ENCODE peak calls at places on chromosomes 13 and 19, in ten cellular contexts. One of them, this sample, is unnamed.
A peak's percentile ranks its signal among the peaks of the same experiment; 100 is the strongest.

GRCh38 chr19:20503536-20503935 is 62.0 kb downstream of the ZNF737 start:
- DNase-seq in ovary: no peak
- DNase-seq in fibroblast of the aortic adventitia: peak; percentile 8
- DNase-seq in foreskin fibroblast: peak; percentile 31
- DNase-seq in fibroblast of mammary gland: peak; percentile 58
- DNase-seq in stimulated activated CD4-positive, alpha-beta T cell treated with anti-CD3 and anti-CD28 coated beads, Interleukin-1b, Interleukin-23, amount 100 ng/mL, for 4 hours: no peak
- DNase-seq in mesothelial cell of epicardium: no peak
- DNase-seq in activated B cell treated with CpG ODN at 0.5 μM for 24 hours: no peak
- DNase-seq in NCI-H1417: no peak
- DNase-seq in cardiac fibroblast: peak; percentile 19
- DNase-seq in this sample: no peak

GRCh38 chr13:23510979-23511735 is 59.1 kb upstream of the TNFRSF19 start:
- DNase-seq in ovary: no peak
- DNase-seq in fibroblast of the aortic adventitia: no peak
- DNase-seq in foreskin fibroblast: peak; percentile 54
- DNase-seq in fibroblast of mammary gland: peak; percentile 50
- DNase-seq in stimulated activated CD4-positive, alpha-beta T cell treated with anti-CD3 and anti-CD28 coated beads, Interleukin-1b, Interleukin-23, amount 100 ng/mL, for 4 hours: no peak
- DNase-seq in mesothelial cell of epicardium: no peak
- DNase-seq in activated B cell treated with CpG ODN at 0.5 μM for 24 hours: no peak
- DNase-seq in NCI-H1417: no peak
- DNase-seq in cardiac fibroblast: peak; percentile 43
- DNase-seq in this sample: no peak

GRCh38 chr19:1255186-1256161 is 7.1 kb downstream of the MIDN start:
- DNase-seq in ovary: no peak
- DNase-seq in fibroblast of the aortic adventitia: no peak
- DNase-seq in foreskin fibroblast: peak; percentile 38
- DNase-seq in fibroblast of mammary gland: no peak
- DNase-seq in stimulated activated CD4-positive, alpha-beta T cell treated with anti-CD3 and anti-CD28 coated beads, Interleukin-1b, Interleukin-23, amount 100 ng/mL, for 4 hours: no peak
- DNase-seq in mesothelial cell of epicardium: no peak
- DNase-seq in activated B cell treated with CpG ODN at 0.5 μM for 24 hours: no peak
- DNase-seq in NCI-H1417: no peak
- DNase-seq in cardiac fibroblast: no peak
- DNase-seq in this sample: no peak

GRCh38 chr19:40831502-40832430 is 18.5 kb downstream of the CYP2A6 start:
- DNase-seq in ovary: peak; percentile 19
- DNase-seq in fibroblast of the aortic adventitia: peak; percentile 98
- DNase-seq in foreskin fibroblast: peak; percentile 98
- DNase-seq in fibroblast of mammary gland: peak; percentile 99
- DNase-seq in stimulated activated CD4-positive, alpha-beta T cell treated with anti-CD3 and anti-CD28 coated beads, Interleukin-1b, Interleukin-23, amount 100 ng/mL, for 4 hours: no peak
- DNase-seq in mesothelial cell of epicardium: no peak
- DNase-seq in activated B cell treated with CpG ODN at 0.5 μM for 24 hours: no peak
- DNase-seq in NCI-H1417: no peak
- DNase-seq in cardiac fibroblast: peak; percentile 96
- DNase-seq in this sample: no peak

GRCh38 chr13:100024023-100024422 is 42.4 kb downstream of the ZIC2 start:
- DNase-seq in ovary: no peak
- DNase-seq in fibroblast of the aortic adventitia: no peak
- DNase-seq in foreskin fibroblast: no peak
- DNase-seq in fibroblast of mammary gland: no peak
- DNase-seq in stimulated activated CD4-positive, alpha-beta T cell treated with anti-CD3 and anti-CD28 coated beads, Interleukin-1b, Interleukin-23, amount 100 ng/mL, for 4 hours: no peak
- DNase-seq in mesothelial cell of epicardium: no peak
- DNase-seq in activated B cell treated with CpG ODN at 0.5 μM for 24 hours: no peak
- DNase-seq in NCI-H1417: no peak
- DNase-seq in cardiac fibroblast: no peak
- DNase-seq in this sample: no peak

GRCh38 chr13:109509154-109509905 is 277.1 kb downstream of the IRS2 start:
- DNase-seq in ovary: no peak
- DNase-seq in fibroblast of the aortic adventitia: peak; percentile 1
- DNase-seq in foreskin fibroblast: peak; percentile 86
- DNase-seq in fibroblast of mammary gland: peak; percentile 87
- DNase-seq in stimulated activated CD4-positive, alpha-beta T cell treated with anti-CD3 and anti-CD28 coated beads, Interleukin-1b, Interleukin-23, amount 100 ng/mL, for 4 hours: no peak
- DNase-seq in mesothelial cell of epicardium: no peak
- DNase-seq in activated B cell treated with CpG ODN at 0.5 μM for 24 hours: no peak
- DNase-seq in NCI-H1417: no peak
- DNase-seq in cardiac fibroblast: peak; percentile 38
- DNase-seq in this sample: no peak

GRCh38 chr19:4338441-4339350 is at the start of gene STAP2:
- DNase-seq in ovary: peak; percentile 58
- DNase-seq in fibroblast of the aortic adventitia: no peak
- DNase-seq in foreskin fibroblast: peak; percentile 21
- DNase-seq in fibroblast of mammary gland: no peak
- DNase-seq in stimulated activated CD4-positive, alpha-beta T cell treated with anti-CD3 and anti-CD28 coated beads, Interleukin-1b, Interleukin-23, amount 100 ng/mL, for 4 hours: no peak
- DNase-seq in mesothelial cell of epicardium: peak; percentile 69
- DNase-seq in activated B cell treated with CpG ODN at 0.5 μM for 24 hours: no peak
- DNase-seq in NCI-H1417: no peak
- DNase-seq in cardiac fibroblast: no peak
- DNase-seq in this sample: no peak

GRCh38 chr13:57716295-57716694 is 84.8 kb downstream of the PCDH17 start:
- DNase-seq in ovary: no peak
- DNase-seq in fibroblast of the aortic adventitia: no peak
- DNase-seq in foreskin fibroblast: no peak
- DNase-seq in fibroblast of mammary gland: no peak
- DNase-seq in stimulated activated CD4-positive, alpha-beta T cell treated with anti-CD3 and anti-CD28 coated beads, Interleukin-1b, Interleukin-23, amount 100 ng/mL, for 4 hours: no peak
- DNase-seq in mesothelial cell of epicardium: no peak
- DNase-seq in activated B cell treated with CpG ODN at 0.5 μM for 24 hours: no peak
- DNase-seq in NCI-H1417: no peak
- DNase-seq in cardiac fibroblast: no peak
- DNase-seq in this sample: no peak

GRCh38 chr13:71759506-71760225 is 107.3 kb downstream of the DACH1 start:
- DNase-seq in ovary: no peak
- DNase-seq in fibroblast of the aortic adventitia: no peak
- DNase-seq in foreskin fibroblast: no peak
- DNase-seq in fibroblast of mammary gland: no peak
- DNase-seq in stimulated activated CD4-positive, alpha-beta T cell treated with anti-CD3 and anti-CD28 coated beads, Interleukin-1b, Interleukin-23, amount 100 ng/mL, for 4 hours: no peak
- DNase-seq in mesothelial cell of epicardium: no peak
- DNase-seq in activated B cell treated with CpG ODN at 0.5 μM for 24 hours: no peak
- DNase-seq in NCI-H1417: no peak
- DNase-seq in cardiac fibroblast: no peak
- DNase-seq in this sample: no peak

GRCh38 chr19:16594681-16595091 is 22.5 kb upstream of the SLC35E1 start:
- DNase-seq in ovary: no peak
- DNase-seq in fibroblast of the aortic adventitia: no peak
- DNase-seq in foreskin fibroblast: no peak
- DNase-seq in fibroblast of mammary gland: no peak
- DNase-seq in stimulated activated CD4-positive, alpha-beta T cell treated with anti-CD3 and anti-CD28 coated beads, Interleukin-1b, Interleukin-23, amount 100 ng/mL, for 4 hours: no peak
- DNase-seq in mesothelial cell of epicardium: no peak
- DNase-seq in activated B cell treated with CpG ODN at 0.5 μM for 24 hours: no peak
- DNase-seq in NCI-H1417: no peak
- DNase-seq in cardiac fibroblast: no peak
- DNase-seq in this sample: no peak

GRCh38 chr13:24251525-24251924 is 57.9 kb upstream of the C1QTNF9 start:
- DNase-seq in ovary: no peak
- DNase-seq in fibroblast of the aortic adventitia: no peak
- DNase-seq in foreskin fibroblast: no peak
- DNase-seq in fibroblast of mammary gland: no peak
- DNase-seq in stimulated activated CD4-positive, alpha-beta T cell treated with anti-CD3 and anti-CD28 coated beads, Interleukin-1b, Interleukin-23, amount 100 ng/mL, for 4 hours: peak; percentile 53
- DNase-seq in mesothelial cell of epicardium: no peak
- DNase-seq in activated B cell treated with CpG ODN at 0.5 μM for 24 hours: no peak
- DNase-seq in NCI-H1417: no peak
- DNase-seq in cardiac fibroblast: no peak
- DNase-seq in this sample: peak; percentile 54

GRCh38 chr13:30002577-30002976 is 152.2 kb upstream of the UBL3 start:
- DNase-seq in ovary: no peak
- DNase-seq in fibroblast of the aortic adventitia: peak; percentile 89
- DNase-seq in foreskin fibroblast: peak; percentile 77
- DNase-seq in fibroblast of mammary gland: peak; percentile 90
- DNase-seq in stimulated activated CD4-positive, alpha-beta T cell treated with anti-CD3 and anti-CD28 coated beads, Interleukin-1b, Interleukin-23, amount 100 ng/mL, for 4 hours: no peak
- DNase-seq in mesothelial cell of epicardium: no peak
- DNase-seq in activated B cell treated with CpG ODN at 0.5 μM for 24 hours: no peak
- DNase-seq in NCI-H1417: no peak
- DNase-seq in cardiac fibroblast: peak; percentile 33
- DNase-seq in this sample: no peak

GRCh38 chr19:51681286-51681956 is 11.7 kb upstream of the SPACA6 start:
- DNase-seq in ovary: no peak
- DNase-seq in fibroblast of the aortic adventitia: no peak
- DNase-seq in foreskin fibroblast: peak; percentile 45
- DNase-seq in fibroblast of mammary gland: no peak
- DNase-seq in stimulated activated CD4-positive, alpha-beta T cell treated with anti-CD3 and anti-CD28 coated beads, Interleukin-1b, Interleukin-23, amount 100 ng/mL, for 4 hours: no peak
- DNase-seq in mesothelial cell of epicardium: no peak
- DNase-seq in activated B cell treated with CpG ODN at 0.5 μM for 24 hours: no peak
- DNase-seq in NCI-H1417: no peak
- DNase-seq in cardiac fibroblast: peak; percentile 50
- DNase-seq in this sample: no peak

GRCh38 chr13:87982436-87982835 is 311.3 kb downstream of the SLITRK5 start:
- DNase-seq in ovary: no peak
- DNase-seq in fibroblast of the aortic adventitia: no peak
- DNase-seq in foreskin fibroblast: no peak
- DNase-seq in fibroblast of mammary gland: no peak
- DNase-seq in stimulated activated CD4-positive, alpha-beta T cell treated with anti-CD3 and anti-CD28 coated beads, Interleukin-1b, Interleukin-23, amount 100 ng/mL, for 4 hours: no peak
- DNase-seq in mesothelial cell of epicardium: no peak
- DNase-seq in activated B cell treated with CpG ODN at 0.5 μM for 24 hours: no peak
- DNase-seq in NCI-H1417: no peak
- DNase-seq in cardiac fibroblast: no peak
- DNase-seq in this sample: no peak

GRCh38 chr19:2032296-2032941 is 16.9 kb upstream of the BTBD2 start:
- DNase-seq in ovary: peak; percentile 91
- DNase-seq in fibroblast of the aortic adventitia: peak; percentile 77
- DNase-seq in foreskin fibroblast: peak; percentile 97
- DNase-seq in fibroblast of mammary gland: peak; percentile 88
- DNase-seq in stimulated activated CD4-positive, alpha-beta T cell treated with anti-CD3 and anti-CD28 coated beads, Interleukin-1b, Interleukin-23, amount 100 ng/mL, for 4 hours: no peak
- DNase-seq in mesothelial cell of epicardium: no peak
- DNase-seq in activated B cell treated with CpG ODN at 0.5 μM for 24 hours: no peak
- DNase-seq in NCI-H1417: peak; percentile 79
- DNase-seq in cardiac fibroblast: peak; percentile 93
- DNase-seq in this sample: peak; percentile 98

GRCh38 chr13:39665763-39666162 is 10.3 kb downstream of the COG6 start:
- DNase-seq in ovary: no peak
- DNase-seq in fibroblast of the aortic adventitia: no peak
- DNase-seq in foreskin fibroblast: no peak
- DNase-seq in fibroblast of mammary gland: no peak
- DNase-seq in stimulated activated CD4-positive, alpha-beta T cell treated with anti-CD3 and anti-CD28 coated beads, Interleukin-1b, Interleukin-23, amount 100 ng/mL, for 4 hours: no peak
- DNase-seq in mesothelial cell of epicardium: no peak
- DNase-seq in activated B cell treated with CpG ODN at 0.5 μM for 24 hours: no peak
- DNase-seq in NCI-H1417: no peak
- DNase-seq in cardiac fibroblast: no peak
- DNase-seq in this sample: no peak

GRCh38 chr19:46620267-46620666 is 4.6 kb downstream of the PTGIR start:
- DNase-seq in ovary: no peak
- DNase-seq in fibroblast of the aortic adventitia: no peak
- DNase-seq in foreskin fibroblast: no peak
- DNase-seq in fibroblast of mammary gland: no peak
- DNase-seq in stimulated activated CD4-positive, alpha-beta T cell treated with anti-CD3 and anti-CD28 coated beads, Interleukin-1b, Interleukin-23, amount 100 ng/mL, for 4 hours: no peak
- DNase-seq in mesothelial cell of epicardium: no peak
- DNase-seq in activated B cell treated with CpG ODN at 0.5 μM for 24 hours: no peak
- DNase-seq in NCI-H1417: no peak
- DNase-seq in cardiac fibroblast: no peak
- DNase-seq in this sample: no peak

GRCh38 chr13:32125746-32126145 is 94.2 kb downstream of the FRY start:
- DNase-seq in ovary: no peak
- DNase-seq in fibroblast of the aortic adventitia: peak; percentile 73
- DNase-seq in foreskin fibroblast: peak; percentile 47
- DNase-seq in fibroblast of mammary gland: no peak
- DNase-seq in stimulated activated CD4-positive, alpha-beta T cell treated with anti-CD3 and anti-CD28 coated beads, Interleukin-1b, Interleukin-23, amount 100 ng/mL, for 4 hours: no peak
- DNase-seq in mesothelial cell of epicardium: no peak
- DNase-seq in activated B cell treated with CpG ODN at 0.5 μM for 24 hours: no peak
- DNase-seq in NCI-H1417: no peak
- DNase-seq in cardiac fibroblast: no peak
- DNase-seq in this sample: no peak

GRCh38 chr19:41860419-41861097 is 503 bp downstream of the RPS19 start:
- DNase-seq in ovary: no peak
- DNase-seq in fibroblast of the aortic adventitia: peak; percentile 57
- DNase-seq in foreskin fibroblast: peak; percentile 29
- DNase-seq in fibroblast of mammary gland: peak; percentile 25
- DNase-seq in stimulated activated CD4-positive, alpha-beta T cell treated with anti-CD3 and anti-CD28 coated beads, Interleukin-1b, Interleukin-23, amount 100 ng/mL, for 4 hours: peak; percentile 45
- DNase-seq in mesothelial cell of epicardium: no peak
- DNase-seq in activated B cell treated with CpG ODN at 0.5 μM for 24 hours: peak; percentile 27
- DNase-seq in NCI-H1417: peak; percentile 32
- DNase-seq in cardiac fibroblast: peak; percentile 44
- DNase-seq in this sample: no peak

GRCh38 chr13:110629735-110630134 is 14.4 kb downstream of the NAXD start:
- DNase-seq in ovary: peak; percentile 45
- DNase-seq in fibroblast of the aortic adventitia: no peak
- DNase-seq in foreskin fibroblast: no peak
- DNase-seq in fibroblast of mammary gland: peak; percentile 68
- DNase-seq in stimulated activated CD4-positive, alpha-beta T cell treated with anti-CD3 and anti-CD28 coated beads, Interleukin-1b, Interleukin-23, amount 100 ng/mL, for 4 hours: no peak
- DNase-seq in mesothelial cell of epicardium: no peak
- DNase-seq in activated B cell treated with CpG ODN at 0.5 μM for 24 hours: no peak
- DNase-seq in NCI-H1417: no peak
- DNase-seq in cardiac fibroblast: no peak
- DNase-seq in this sample: no peak

GRCh38 chr13:93558637-93559036 is 332.0 kb downstream of the GPC6 start:
- DNase-seq in ovary: no peak
- DNase-seq in fibroblast of the aortic adventitia: no peak
- DNase-seq in foreskin fibroblast: no peak
- DNase-seq in fibroblast of mammary gland: peak; percentile 15
- DNase-seq in stimulated activated CD4-positive, alpha-beta T cell treated with anti-CD3 and anti-CD28 coated beads, Interleukin-1b, Interleukin-23, amount 100 ng/mL, for 4 hours: no peak
- DNase-seq in mesothelial cell of epicardium: no peak
- DNase-seq in activated B cell treated with CpG ODN at 0.5 μM for 24 hours: no peak
- DNase-seq in NCI-H1417: peak; percentile 15
- DNase-seq in cardiac fibroblast: no peak
- DNase-seq in this sample: no peak

GRCh38 chr13:66266761-66267160 is 963.4 kb downstream of the PCDH9 start:
- DNase-seq in ovary: no peak
- DNase-seq in fibroblast of the aortic adventitia: no peak
- DNase-seq in foreskin fibroblast: peak; percentile 4
- DNase-seq in fibroblast of mammary gland: no peak
- DNase-seq in stimulated activated CD4-positive, alpha-beta T cell treated with anti-CD3 and anti-CD28 coated beads, Interleukin-1b, Interleukin-23, amount 100 ng/mL, for 4 hours: no peak
- DNase-seq in mesothelial cell of epicardium: no peak
- DNase-seq in activated B cell treated with CpG ODN at 0.5 μM for 24 hours: no peak
- DNase-seq in NCI-H1417: no peak
- DNase-seq in cardiac fibroblast: no peak
- DNase-seq in this sample: no peak

GRCh38 chr13:99743079-99743478 is 228.5 kb downstream of the ZIC5 start:
- DNase-seq in ovary: no peak
- DNase-seq in fibroblast of the aortic adventitia: no peak
- DNase-seq in foreskin fibroblast: no peak
- DNase-seq in fibroblast of mammary gland: no peak
- DNase-seq in stimulated activated CD4-positive, alpha-beta T cell treated with anti-CD3 and anti-CD28 coated beads, Interleukin-1b, Interleukin-23, amount 100 ng/mL, for 4 hours: no peak
- DNase-seq in mesothelial cell of epicardium: no peak
- DNase-seq in activated B cell treated with CpG ODN at 0.5 μM for 24 hours: no peak
- DNase-seq in NCI-H1417: peak; percentile 94
- DNase-seq in cardiac fibroblast: no peak
- DNase-seq in this sample: no peak

This sample was measured in aorta.